ENCODE peak calls at places on chromosomes 6 and 20, in five cellular contexts. N, J, A, T and W are unnamed samples.

GRCh38 chr20:22805970-22806369 is 221.6 kb upstream of the FOXA2 start:
- DNase-seq in N (no peak), J (no peak), A (no peak), T (no peak), W (no peak)

GRCh38 chr6:133805876-133806275 is 83.0 kb upstream of the TCF21 start:
- DNase-seq in N (no peak), J (no peak), A (no peak), T (no peak), W (no peak)

GRCh38 chr20:60262967-60263603 is 304.9 kb downstream of the CDH26 start:
- DNase-seq in N (no peak), J (peak; percentile 37), A (no peak), T (peak; percentile 82), W (no peak)

GRCh38 chr6:56324396-56324795 is 77.0 kb upstream of the COL21A1 start:
- DNase-seq in N (no peak), J (no peak), A (no peak), T (no peak), W (no peak)

GRCh38 chr20:43837856-43838702 is 76.6 kb upstream of the TOX2 start:
- DNase-seq in N (no peak), J (no peak), A (no peak), T (no peak), W (no peak)

GRCh38 chr6:163398796-163399195 is 15.7 kb upstream of the QKI start:
- DNase-seq in N (peak; percentile 76), J (no peak), A (no peak), T (no peak), W (no peak)

GRCh38 chr6:2038096-2038495 is 207.3 kb downstream of the GMDS start:
- DNase-seq in N (no peak), J (no peak), A (no peak), T (no peak), W (no peak)

GRCh38 chr6:161922631-161923119 is 648.8 kb upstream of the AGPAT4 start:
- DNase-seq in N (no peak), J (no peak), A (peak; percentile 38), T (peak; percentile 49), W (peak; percentile 26)

GRCh38 chr6:114733596-114733995 is 390.8 kb upstream of the HS3ST5 start:
- DNase-seq in N (no peak), J (no peak), A (no peak), T (no peak), W (no peak)

GRCh38 chr20:25309395-25310267 is 61.7 kb downstream of the PYGB start:
- DNase-seq in N (peak; percentile 69), J (no peak), A (no peak), T (peak; percentile 50), W (no peak)

GRCh38 chr6:38148606-38149005 is 329.1 kb downstream of the ZFAND3 start:
- DNase-seq in N (no peak), J (no peak), A (no peak), T (no peak), W (no peak)